ENCODE peak calls at places on chromosomes 2 and 18, in four cellular contexts. One of them, this sample, is unnamed.

GRCh38 chr18:75044296-75044695 is 164.6 kb downstream of the PTGR3 start:
- DNase-seq in heart left ventricle: no peak
- DNase-seq in aorta: no peak
- DNase-seq in NB4: no peak
- DNase-seq in this sample: no peak

GRCh38 chr2:85418132-85419008 is at the start of gene SH2D6:
- DNase-seq in heart left ventricle: peak
- DNase-seq in aorta: peak
- DNase-seq in NB4: peak
- DNase-seq in this sample: peak

GRCh38 chr18:2917255-2918047 is 70.6 kb downstream of the EMILIN2 start:
- DNase-seq in heart left ventricle: no peak
- DNase-seq in aorta: no peak
- DNase-seq in NB4: no peak
- DNase-seq in this sample: no peak

GRCh38 chr2:150997702-150998480 is 263.8 kb downstream of the RBM43 start:
- DNase-seq in heart left ventricle: no peak
- DNase-seq in aorta: no peak
- DNase-seq in NB4: no peak
- DNase-seq in this sample: no peak

GRCh38 chr2:128510701-128511100 is 192.0 kb upstream of the HS6ST1 start:
- DNase-seq in heart left ventricle: no peak
- DNase-seq in aorta: no peak
- DNase-seq in NB4: no peak
- DNase-seq in this sample: no peak

GRCh38 chr2:176174850-176175728 is 13.4 kb upstream of the HOXD1 start:
- DNase-seq in heart left ventricle: no peak
- DNase-seq in aorta: no peak
- DNase-seq in NB4: peak
- DNase-seq in this sample: no peak

GRCh38 chr2:31413876-31414550 is 529 bp downstream of the XDH start:
- DNase-seq in heart left ventricle: no peak
- DNase-seq in aorta: no peak
- DNase-seq in NB4: peak
- DNase-seq in this sample: no peak

GRCh38 chr2:122514451-122514996 is 759.1 kb downstream of the TSN start:
- DNase-seq in heart left ventricle: no peak
- DNase-seq in aorta: no peak
- DNase-seq in NB4: no peak
- DNase-seq in this sample: no peak

GRCh38 chr2:53498210-53498609 is 269.4 kb upstream of the CHAC2 start:
- DNase-seq in heart left ventricle: no peak
- DNase-seq in aorta: no peak
- DNase-seq in NB4: no peak
- DNase-seq in this sample: peak